ENCODE peak calls at places on chromosomes 16 and 17, in eight cellular contexts. One of them, this sample, is unnamed.

GRCh38 chr17:75845058-75845711 is 981 bp upstream of the UNC13D start:
- DNase-seq in stimulated activated CD4-positive, alpha-beta T cell treated with anti-CD3 and anti-CD28 coated beads, TNF-alpha, amount 100 ng/mL, for 1 hour: no peak
- DNase-seq in CD4-positive, alpha-beta T cell: peak; percentile 61
- DNase-seq in NCI-H187: no peak
- DNase-seq in stimulated activated CD8-positive, alpha-beta memory T cell treated with anti-CD3 and anti-CD28 coated beads, Interleukin-15, amount 100 ng/mL, for 24 hours: no peak
- DNase-seq in suprapubic skin: peak; percentile 93
- DNase-seq in kidney tubule cell: peak; percentile 91
- DNase-seq in ACHN: peak; percentile 66
- DNase-seq in this sample: peak; percentile 93

GRCh38 chr17:34499576-34499975 is 79.8 kb upstream of the TMEM132E start:
- DNase-seq in stimulated activated CD4-positive, alpha-beta T cell treated with anti-CD3 and anti-CD28 coated beads, TNF-alpha, amount 100 ng/mL, for 1 hour: no peak
- DNase-seq in CD4-positive, alpha-beta T cell: no peak
- DNase-seq in NCI-H187: no peak
- DNase-seq in stimulated activated CD8-positive, alpha-beta memory T cell treated with anti-CD3 and anti-CD28 coated beads, Interleukin-15, amount 100 ng/mL, for 24 hours: no peak
- DNase-seq in suprapubic skin: peak; percentile 2
- DNase-seq in kidney tubule cell: peak; percentile 37
- DNase-seq in ACHN: peak; percentile 43
- DNase-seq in this sample: peak; percentile 38

GRCh38 chr16:70523621-70524405 is at the start of gene SF3B3:
- DNase-seq in stimulated activated CD4-positive, alpha-beta T cell treated with anti-CD3 and anti-CD28 coated beads, TNF-alpha, amount 100 ng/mL, for 1 hour: peak; percentile 31
- DNase-seq in CD4-positive, alpha-beta T cell: peak; percentile 74
- DNase-seq in NCI-H187: peak; percentile 41
- DNase-seq in stimulated activated CD8-positive, alpha-beta memory T cell treated with anti-CD3 and anti-CD28 coated beads, Interleukin-15, amount 100 ng/mL, for 24 hours: peak; percentile 42
- DNase-seq in suprapubic skin: peak; percentile 79
- DNase-seq in kidney tubule cell: no peak
- DNase-seq in ACHN: peak; percentile 48
- DNase-seq in this sample: peak; percentile 71

GRCh38 chr17:35170968-35171771 is 23.0 kb downstream of the SLC35G3 start:
- DNase-seq in stimulated activated CD4-positive, alpha-beta T cell treated with anti-CD3 and anti-CD28 coated beads, TNF-alpha, amount 100 ng/mL, for 1 hour: no peak
- DNase-seq in CD4-positive, alpha-beta T cell: peak; percentile 42
- DNase-seq in NCI-H187: no peak
- DNase-seq in stimulated activated CD8-positive, alpha-beta memory T cell treated with anti-CD3 and anti-CD28 coated beads, Interleukin-15, amount 100 ng/mL, for 24 hours: no peak
- DNase-seq in suprapubic skin: no peak
- DNase-seq in kidney tubule cell: peak; percentile 13
- DNase-seq in ACHN: peak; percentile 28
- DNase-seq in this sample: peak; percentile 35

GRCh38 chr17:83081561-83082201 is 2.3 kb downstream of the METRNL start:
- DNase-seq in stimulated activated CD4-positive, alpha-beta T cell treated with anti-CD3 and anti-CD28 coated beads, TNF-alpha, amount 100 ng/mL, for 1 hour: no peak
- DNase-seq in CD4-positive, alpha-beta T cell: no peak
- DNase-seq in NCI-H187: no peak
- DNase-seq in stimulated activated CD8-positive, alpha-beta memory T cell treated with anti-CD3 and anti-CD28 coated beads, Interleukin-15, amount 100 ng/mL, for 24 hours: no peak
- DNase-seq in suprapubic skin: peak; percentile 93
- DNase-seq in kidney tubule cell: no peak
- DNase-seq in ACHN: no peak
- DNase-seq in this sample: peak; percentile 52

GRCh38 chr17:8056232-8056975 is 17.5 kb downstream of the ALOX15B start:
- DNase-seq in stimulated activated CD4-positive, alpha-beta T cell treated with anti-CD3 and anti-CD28 coated beads, TNF-alpha, amount 100 ng/mL, for 1 hour: no peak
- DNase-seq in CD4-positive, alpha-beta T cell: no peak
- DNase-seq in NCI-H187: no peak
- DNase-seq in stimulated activated CD8-positive, alpha-beta memory T cell treated with anti-CD3 and anti-CD28 coated beads, Interleukin-15, amount 100 ng/mL, for 24 hours: no peak
- DNase-seq in suprapubic skin: peak; percentile 57
- DNase-seq in kidney tubule cell: peak; percentile 45
- DNase-seq in ACHN: no peak
- DNase-seq in this sample: peak; percentile 43

GRCh38 chr17:77153487-77153886 is 12.7 kb downstream of the SEC14L1 start:
- DNase-seq in stimulated activated CD4-positive, alpha-beta T cell treated with anti-CD3 and anti-CD28 coated beads, TNF-alpha, amount 100 ng/mL, for 1 hour: no peak
- DNase-seq in CD4-positive, alpha-beta T cell: no peak
- DNase-seq in NCI-H187: no peak
- DNase-seq in stimulated activated CD8-positive, alpha-beta memory T cell treated with anti-CD3 and anti-CD28 coated beads, Interleukin-15, amount 100 ng/mL, for 24 hours: no peak
- DNase-seq in suprapubic skin: no peak
- DNase-seq in kidney tubule cell: no peak
- DNase-seq in ACHN: no peak
- DNase-seq in this sample: no peak

GRCh38 chr17:80861360-80861861 is 130.2 kb upstream of the CHMP6 start:
- DNase-seq in stimulated activated CD4-positive, alpha-beta T cell treated with anti-CD3 and anti-CD28 coated beads, TNF-alpha, amount 100 ng/mL, for 1 hour: no peak
- DNase-seq in CD4-positive, alpha-beta T cell: no peak
- DNase-seq in NCI-H187: no peak
- DNase-seq in stimulated activated CD8-positive, alpha-beta memory T cell treated with anti-CD3 and anti-CD28 coated beads, Interleukin-15, amount 100 ng/mL, for 24 hours: no peak
- DNase-seq in suprapubic skin: no peak
- DNase-seq in kidney tubule cell: no peak
- DNase-seq in ACHN: no peak
- DNase-seq in this sample: no peak

GRCh38 chr17:59893617-59894100 is 738 bp downstream of the RPS6KB1 start:
- DNase-seq in stimulated activated CD4-positive, alpha-beta T cell treated with anti-CD3 and anti-CD28 coated beads, TNF-alpha, amount 100 ng/mL, for 1 hour: no peak
- DNase-seq in CD4-positive, alpha-beta T cell: no peak
- DNase-seq in NCI-H187: no peak
- DNase-seq in stimulated activated CD8-positive, alpha-beta memory T cell treated with anti-CD3 and anti-CD28 coated beads, Interleukin-15, amount 100 ng/mL, for 24 hours: no peak
- DNase-seq in suprapubic skin: no peak
- DNase-seq in kidney tubule cell: peak; percentile 24
- DNase-seq in ACHN: peak; percentile 39
- DNase-seq in this sample: peak; percentile 29

GRCh38 chr16:8585942-8586341 is 4.4 kb downstream of the TMEM114 start:
- DNase-seq in stimulated activated CD4-positive, alpha-beta T cell treated with anti-CD3 and anti-CD28 coated beads, TNF-alpha, amount 100 ng/mL, for 1 hour: no peak
- DNase-seq in CD4-positive, alpha-beta T cell: no peak
- DNase-seq in NCI-H187: no peak
- DNase-seq in stimulated activated CD8-positive, alpha-beta memory T cell treated with anti-CD3 and anti-CD28 coated beads, Interleukin-15, amount 100 ng/mL, for 24 hours: no peak
- DNase-seq in suprapubic skin: no peak
- DNase-seq in kidney tubule cell: no peak
- DNase-seq in ACHN: no peak
- DNase-seq in this sample: no peak

GRCh38 chr16:24488045-24488444 is 51.3 kb upstream of the RBBP6 start:
- DNase-seq in stimulated activated CD4-positive, alpha-beta T cell treated with anti-CD3 and anti-CD28 coated beads, TNF-alpha, amount 100 ng/mL, for 1 hour: no peak
- DNase-seq in CD4-positive, alpha-beta T cell: no peak
- DNase-seq in NCI-H187: no peak
- DNase-seq in stimulated activated CD8-positive, alpha-beta memory T cell treated with anti-CD3 and anti-CD28 coated beads, Interleukin-15, amount 100 ng/mL, for 24 hours: no peak
- DNase-seq in suprapubic skin: no peak
- DNase-seq in kidney tubule cell: no peak
- DNase-seq in ACHN: no peak
- DNase-seq in this sample: no peak

GRCh38 chr17:79306688-79307323 is 232.2 kb downstream of the ENGASE start:
- DNase-seq in stimulated activated CD4-positive, alpha-beta T cell treated with anti-CD3 and anti-CD28 coated beads, TNF-alpha, amount 100 ng/mL, for 1 hour: no peak
- DNase-seq in CD4-positive, alpha-beta T cell: no peak
- DNase-seq in NCI-H187: no peak
- DNase-seq in stimulated activated CD8-positive, alpha-beta memory T cell treated with anti-CD3 and anti-CD28 coated beads, Interleukin-15, amount 100 ng/mL, for 24 hours: no peak
- DNase-seq in suprapubic skin: no peak
- DNase-seq in kidney tubule cell: peak; percentile 86
- DNase-seq in ACHN: peak; percentile 77
- DNase-seq in this sample: peak; percentile 38

GRCh38 chr16:90057738-90058173 is 19.4 kb downstream of the PRDM7 start:
- DNase-seq in stimulated activated CD4-positive, alpha-beta T cell treated with anti-CD3 and anti-CD28 coated beads, TNF-alpha, amount 100 ng/mL, for 1 hour: no peak
- DNase-seq in CD4-positive, alpha-beta T cell: no peak
- DNase-seq in NCI-H187: no peak
- DNase-seq in stimulated activated CD8-positive, alpha-beta memory T cell treated with anti-CD3 and anti-CD28 coated beads, Interleukin-15, amount 100 ng/mL, for 24 hours: no peak
- DNase-seq in suprapubic skin: no peak
- DNase-seq in kidney tubule cell: no peak
- DNase-seq in ACHN: no peak
- DNase-seq in this sample: peak; percentile 87

GRCh38 chr16:48597563-48598392 is 12.2 kb downstream of the N4BP1 start:
- DNase-seq in stimulated activated CD4-positive, alpha-beta T cell treated with anti-CD3 and anti-CD28 coated beads, TNF-alpha, amount 100 ng/mL, for 1 hour: no peak
- DNase-seq in CD4-positive, alpha-beta T cell: no peak
- DNase-seq in NCI-H187: no peak
- DNase-seq in stimulated activated CD8-positive, alpha-beta memory T cell treated with anti-CD3 and anti-CD28 coated beads, Interleukin-15, amount 100 ng/mL, for 24 hours: no peak
- DNase-seq in suprapubic skin: no peak
- DNase-seq in kidney tubule cell: no peak
- DNase-seq in ACHN: no peak
- DNase-seq in this sample: no peak

GRCh38 chr16:24609740-24610420 is 70.5 kb downstream of the RBBP6 start:
- DNase-seq in stimulated activated CD4-positive, alpha-beta T cell treated with anti-CD3 and anti-CD28 coated beads, TNF-alpha, amount 100 ng/mL, for 1 hour: no peak
- DNase-seq in CD4-positive, alpha-beta T cell: no peak
- DNase-seq in NCI-H187: peak; percentile 24
- DNase-seq in stimulated activated CD8-positive, alpha-beta memory T cell treated with anti-CD3 and anti-CD28 coated beads, Interleukin-15, amount 100 ng/mL, for 24 hours: no peak
- DNase-seq in suprapubic skin: peak; percentile 63
- DNase-seq in kidney tubule cell: peak; percentile 65
- DNase-seq in ACHN: peak; percentile 61
- DNase-seq in this sample: no peak

GRCh38 chr17:68491381-68491849 is 20.8 kb upstream of the PRKAR1A start:
- DNase-seq in stimulated activated CD4-positive, alpha-beta T cell treated with anti-CD3 and anti-CD28 coated beads, TNF-alpha, amount 100 ng/mL, for 1 hour: no peak
- DNase-seq in CD4-positive, alpha-beta T cell: no peak
- DNase-seq in NCI-H187: no peak
- DNase-seq in stimulated activated CD8-positive, alpha-beta memory T cell treated with anti-CD3 and anti-CD28 coated beads, Interleukin-15, amount 100 ng/mL, for 24 hours: no peak
- DNase-seq in suprapubic skin: no peak
- DNase-seq in kidney tubule cell: no peak
- DNase-seq in ACHN: no peak
- DNase-seq in this sample: no peak

GRCh38 chr17:77098884-77099545 is 41.8 kb upstream of the SEC14L1 start:
- DNase-seq in stimulated activated CD4-positive, alpha-beta T cell treated with anti-CD3 and anti-CD28 coated beads, TNF-alpha, amount 100 ng/mL, for 1 hour: no peak
- DNase-seq in CD4-positive, alpha-beta T cell: no peak
- DNase-seq in NCI-H187: no peak
- DNase-seq in stimulated activated CD8-positive, alpha-beta memory T cell treated with anti-CD3 and anti-CD28 coated beads, Interleukin-15, amount 100 ng/mL, for 24 hours: no peak
- DNase-seq in suprapubic skin: no peak
- DNase-seq in kidney tubule cell: no peak
- DNase-seq in ACHN: no peak
- DNase-seq in this sample: no peak

GRCh38 chr16:54080524-54081008 is 206.0 kb downstream of the IRX3 start:
- DNase-seq in stimulated activated CD4-positive, alpha-beta T cell treated with anti-CD3 and anti-CD28 coated beads, TNF-alpha, amount 100 ng/mL, for 1 hour: no peak
- DNase-seq in CD4-positive, alpha-beta T cell: no peak
- DNase-seq in NCI-H187: no peak
- DNase-seq in stimulated activated CD8-positive, alpha-beta memory T cell treated with anti-CD3 and anti-CD28 coated beads, Interleukin-15, amount 100 ng/mL, for 24 hours: no peak
- DNase-seq in suprapubic skin: no peak
- DNase-seq in kidney tubule cell: peak; percentile 90
- DNase-seq in ACHN: no peak
- DNase-seq in this sample: peak; percentile 79

GRCh38 chr16:11570796-11571195 is 15.9 kb downstream of the LITAF start:
- DNase-seq in stimulated activated CD4-positive, alpha-beta T cell treated with anti-CD3 and anti-CD28 coated beads, TNF-alpha, amount 100 ng/mL, for 1 hour: no peak
- DNase-seq in CD4-positive, alpha-beta T cell: no peak
- DNase-seq in NCI-H187: no peak
- DNase-seq in stimulated activated CD8-positive, alpha-beta memory T cell treated with anti-CD3 and anti-CD28 coated beads, Interleukin-15, amount 100 ng/mL, for 24 hours: no peak
- DNase-seq in suprapubic skin: no peak
- DNase-seq in kidney tubule cell: no peak
- DNase-seq in ACHN: no peak
- DNase-seq in this sample: no peak

GRCh38 chr16:31441956-31442355 is 633 bp downstream of the ZNF843 start:
- DNase-seq in stimulated activated CD4-positive, alpha-beta T cell treated with anti-CD3 and anti-CD28 coated beads, TNF-alpha, amount 100 ng/mL, for 1 hour: no peak
- DNase-seq in CD4-positive, alpha-beta T cell: no peak
- DNase-seq in NCI-H187: no peak
- DNase-seq in stimulated activated CD8-positive, alpha-beta memory T cell treated with anti-CD3 and anti-CD28 coated beads, Interleukin-15, amount 100 ng/mL, for 24 hours: no peak
- DNase-seq in suprapubic skin: no peak
- DNase-seq in kidney tubule cell: no peak
- DNase-seq in ACHN: no peak
- DNase-seq in this sample: no peak

GRCh38 chr17:2399572-2400473 is 1.0 kb downstream of the MNT start:
- DNase-seq in stimulated activated CD4-positive, alpha-beta T cell treated with anti-CD3 and anti-CD28 coated beads, TNF-alpha, amount 100 ng/mL, for 1 hour: peak; percentile 77
- DNase-seq in CD4-positive, alpha-beta T cell: peak; percentile 91
- DNase-seq in NCI-H187: peak; percentile 83
- DNase-seq in stimulated activated CD8-positive, alpha-beta memory T cell treated with anti-CD3 and anti-CD28 coated beads, Interleukin-15, amount 100 ng/mL, for 24 hours: peak; percentile 84
- DNase-seq in suprapubic skin: peak; percentile 97
- DNase-seq in kidney tubule cell: peak; percentile 98
- DNase-seq in ACHN: peak; percentile 97
- DNase-seq in this sample: peak; percentile 92

GRCh38 chr17:31373150-31374082 is 18.1 kb upstream of the RAB11FIP4 start:
- DNase-seq in stimulated activated CD4-positive, alpha-beta T cell treated with anti-CD3 and anti-CD28 coated beads, TNF-alpha, amount 100 ng/mL, for 1 hour: no peak
- DNase-seq in CD4-positive, alpha-beta T cell: no peak
- DNase-seq in NCI-H187: no peak
- DNase-seq in stimulated activated CD8-positive, alpha-beta memory T cell treated with anti-CD3 and anti-CD28 coated beads, Interleukin-15, amount 100 ng/mL, for 24 hours: no peak
- DNase-seq in suprapubic skin: no peak
- DNase-seq in kidney tubule cell: peak; percentile 47
- DNase-seq in ACHN: peak; percentile 72
- DNase-seq in this sample: peak; percentile 65

GRCh38 chr17:40309031-40309937 is at the start of gene RARA:
- DNase-seq in stimulated activated CD4-positive, alpha-beta T cell treated with anti-CD3 and anti-CD28 coated beads, TNF-alpha, amount 100 ng/mL, for 1 hour: no peak
- DNase-seq in CD4-positive, alpha-beta T cell: peak; percentile 37
- DNase-seq in NCI-H187: no peak
- DNase-seq in stimulated activated CD8-positive, alpha-beta memory T cell treated with anti-CD3 and anti-CD28 coated beads, Interleukin-15, amount 100 ng/mL, for 24 hours: no peak
- DNase-seq in suprapubic skin: peak; percentile 81
- DNase-seq in kidney tubule cell: peak; percentile 32
- DNase-seq in ACHN: peak; percentile 62
- DNase-seq in this sample: no peak

GRCh38 chr17:488993-489757 is 136.6 kb upstream of the RPH3AL start:
- DNase-seq in stimulated activated CD4-positive, alpha-beta T cell treated with anti-CD3 and anti-CD28 coated beads, TNF-alpha, amount 100 ng/mL, for 1 hour: no peak
- DNase-seq in CD4-positive, alpha-beta T cell: peak; percentile 41
- DNase-seq in NCI-H187: no peak
- DNase-seq in stimulated activated CD8-positive, alpha-beta memory T cell treated with anti-CD3 and anti-CD28 coated beads, Interleukin-15, amount 100 ng/mL, for 24 hours: no peak
- DNase-seq in suprapubic skin: no peak
- DNase-seq in kidney tubule cell: peak; percentile 16
- DNase-seq in ACHN: peak; percentile 45
- DNase-seq in this sample: peak; percentile 39

GRCh38 chr17:7438050-7438614 is 1.2 kb upstream of the FGF11 start:
- DNase-seq in stimulated activated CD4-positive, alpha-beta T cell treated with anti-CD3 and anti-CD28 coated beads, TNF-alpha, amount 100 ng/mL, for 1 hour: no peak
- DNase-seq in CD4-positive, alpha-beta T cell: peak; percentile 69
- DNase-seq in NCI-H187: no peak
- DNase-seq in stimulated activated CD8-positive, alpha-beta memory T cell treated with anti-CD3 and anti-CD28 coated beads, Interleukin-15, amount 100 ng/mL, for 24 hours: peak; percentile 21
- DNase-seq in suprapubic skin: peak; percentile 82
- DNase-seq in kidney tubule cell: peak; percentile 52
- DNase-seq in ACHN: no peak
- DNase-seq in this sample: no peak

GRCh38 chr17:27603870-27604794 is 26.9 kb upstream of the LGALS9 start:
- DNase-seq in stimulated activated CD4-positive, alpha-beta T cell treated with anti-CD3 and anti-CD28 coated beads, TNF-alpha, amount 100 ng/mL, for 1 hour: no peak
- DNase-seq in CD4-positive, alpha-beta T cell: no peak
- DNase-seq in NCI-H187: no peak
- DNase-seq in stimulated activated CD8-positive, alpha-beta memory T cell treated with anti-CD3 and anti-CD28 coated beads, Interleukin-15, amount 100 ng/mL, for 24 hours: no peak
- DNase-seq in suprapubic skin: no peak
- DNase-seq in kidney tubule cell: peak; percentile 49
- DNase-seq in ACHN: no peak
- DNase-seq in this sample: no peak

GRCh38 chr16:84013787-84014569 is 28.6 kb downstream of the SLC38A8 start:
- DNase-seq in stimulated activated CD4-positive, alpha-beta T cell treated with anti-CD3 and anti-CD28 coated beads, TNF-alpha, amount 100 ng/mL, for 1 hour: no peak
- DNase-seq in CD4-positive, alpha-beta T cell: peak; percentile 34
- DNase-seq in NCI-H187: peak; percentile 98
- DNase-seq in stimulated activated CD8-positive, alpha-beta memory T cell treated with anti-CD3 and anti-CD28 coated beads, Interleukin-15, amount 100 ng/mL, for 24 hours: peak; percentile 8
- DNase-seq in suprapubic skin: no peak
- DNase-seq in kidney tubule cell: peak; percentile 87
- DNase-seq in ACHN: peak; percentile 81
- DNase-seq in this sample: peak; percentile 97

GRCh38 chr17:65515959-65516948 is 45.2 kb downstream of the AXIN2 start:
- DNase-seq in stimulated activated CD4-positive, alpha-beta T cell treated with anti-CD3 and anti-CD28 coated beads, TNF-alpha, amount 100 ng/mL, for 1 hour: no peak
- DNase-seq in CD4-positive, alpha-beta T cell: no peak
- DNase-seq in NCI-H187: no peak
- DNase-seq in stimulated activated CD8-positive, alpha-beta memory T cell treated with anti-CD3 and anti-CD28 coated beads, Interleukin-15, amount 100 ng/mL, for 24 hours: no peak
- DNase-seq in suprapubic skin: peak; percentile 58
- DNase-seq in kidney tubule cell: no peak
- DNase-seq in ACHN: no peak
- DNase-seq in this sample: no peak

GRCh38 chr17:491086-492014 is 138.7 kb upstream of the RPH3AL start:
- DNase-seq in stimulated activated CD4-positive, alpha-beta T cell treated with anti-CD3 and anti-CD28 coated beads, TNF-alpha, amount 100 ng/mL, for 1 hour: no peak
- DNase-seq in CD4-positive, alpha-beta T cell: peak; percentile 50
- DNase-seq in NCI-H187: no peak
- DNase-seq in stimulated activated CD8-positive, alpha-beta memory T cell treated with anti-CD3 and anti-CD28 coated beads, Interleukin-15, amount 100 ng/mL, for 24 hours: no peak
- DNase-seq in suprapubic skin: peak; percentile 79
- DNase-seq in kidney tubule cell: peak; percentile 43
- DNase-seq in ACHN: no peak
- DNase-seq in this sample: no peak

GRCh38 chr17:50487213-50488096 is 8.8 kb downstream of the RSAD1 start:
- DNase-seq in stimulated activated CD4-positive, alpha-beta T cell treated with anti-CD3 and anti-CD28 coated beads, TNF-alpha, amount 100 ng/mL, for 1 hour: no peak
- DNase-seq in CD4-positive, alpha-beta T cell: no peak
- DNase-seq in NCI-H187: no peak
- DNase-seq in stimulated activated CD8-positive, alpha-beta memory T cell treated with anti-CD3 and anti-CD28 coated beads, Interleukin-15, amount 100 ng/mL, for 24 hours: no peak
- DNase-seq in suprapubic skin: no peak
- DNase-seq in kidney tubule cell: peak; percentile 61
- DNase-seq in ACHN: peak; percentile 51
- DNase-seq in this sample: peak; percentile 82

GRCh38 chr16:14121135-14121534 is 50.0 kb downstream of the MRTFB start:
- DNase-seq in stimulated activated CD4-positive, alpha-beta T cell treated with anti-CD3 and anti-CD28 coated beads, TNF-alpha, amount 100 ng/mL, for 1 hour: no peak
- DNase-seq in CD4-positive, alpha-beta T cell: no peak
- DNase-seq in NCI-H187: no peak
- DNase-seq in stimulated activated CD8-positive, alpha-beta memory T cell treated with anti-CD3 and anti-CD28 coated beads, Interleukin-15, amount 100 ng/mL, for 24 hours: no peak
- DNase-seq in suprapubic skin: no peak
- DNase-seq in kidney tubule cell: no peak
- DNase-seq in ACHN: no peak
- DNase-seq in this sample: no peak

This sample was measured in A172.